ENCODE peak calls at places on chromosomes 6 and 20, in nine cellular contexts. One of them, this sample, is unnamed.
A peak's percentile ranks its signal among the peaks of the same experiment; 100 is the strongest.

GRCh38 chr6:46954819-46955520 is 33.2 kb upstream of the ADGRF5 start:
- DNase-seq in prostate gland: no peak
- DNase-seq in vagina: no peak
- DNase-seq in esophagus muscularis mucosa: no peak
- DNase-seq in stomach: no peak
- DNase-seq in GM12892: no peak
- DNase-seq in transverse colon: no peak
- DNase-seq in endothelial cell of umbilical vein: peak; percentile 65
- DNase-seq in SK-N-MC: no peak
- DNase-seq in this sample: no peak

GRCh38 chr6:43391448-43392031 is 22.1 kb upstream of the ZNF318 start:
- DNase-seq in stomach: no peak
- DNase-seq in GM12892: no peak
- DNase-seq in vagina: no peak
- DNase-seq in endothelial cell of umbilical vein: no peak
- DNase-seq in esophagus muscularis mucosa: no peak
- DNase-seq in transverse colon: no peak
- DNase-seq in SK-N-MC: no peak
- DNase-seq in prostate gland: no peak
- DNase-seq in this sample: no peak

GRCh38 chr6:104686550-104687155 is 173.1 kb downstream of the HACE1 start:
- DNase-seq in SK-N-MC: no peak
- DNase-seq in endothelial cell of umbilical vein: no peak
- DNase-seq in transverse colon: no peak
- DNase-seq in vagina: no peak
- DNase-seq in esophagus muscularis mucosa: no peak
- DNase-seq in GM12892: no peak
- DNase-seq in stomach: no peak
- DNase-seq in prostate gland: no peak
- DNase-seq in this sample: no peak

GRCh38 chr6:98037571-98037970 is 754.6 kb upstream of the MMS22L start:
- DNase-seq in stomach: no peak
- DNase-seq in SK-N-MC: no peak
- DNase-seq in GM12892: no peak
- DNase-seq in transverse colon: no peak
- DNase-seq in vagina: no peak
- DNase-seq in prostate gland: no peak
- DNase-seq in esophagus muscularis mucosa: no peak
- DNase-seq in endothelial cell of umbilical vein: no peak
- DNase-seq in this sample: no peak

GRCh38 chr20:46034039-46034438 is 5.0 kb downstream of the SLC12A5 start:
- DNase-seq in prostate gland: no peak
- DNase-seq in SK-N-MC: no peak
- DNase-seq in esophagus muscularis mucosa: no peak
- DNase-seq in stomach: no peak
- DNase-seq in vagina: no peak
- DNase-seq in transverse colon: no peak
- DNase-seq in GM12892: no peak
- DNase-seq in endothelial cell of umbilical vein: no peak
- DNase-seq in this sample: no peak

GRCh38 chr6:112802154-112802553 is 455.0 kb downstream of the RFPL4B start:
- DNase-seq in GM12892: no peak
- DNase-seq in vagina: no peak
- DNase-seq in endothelial cell of umbilical vein: peak; percentile 93
- DNase-seq in transverse colon: no peak
- DNase-seq in SK-N-MC: no peak
- DNase-seq in esophagus muscularis mucosa: no peak
- DNase-seq in prostate gland: no peak
- DNase-seq in stomach: no peak
- DNase-seq in this sample: no peak

GRCh38 chr20:34708621-34709043 is 4.5 kb downstream of the TP53INP2 start:
- DNase-seq in stomach: peak; percentile 48
- DNase-seq in vagina: no peak
- DNase-seq in GM12892: no peak
- DNase-seq in SK-N-MC: no peak
- DNase-seq in esophagus muscularis mucosa: no peak
- DNase-seq in transverse colon: peak; percentile 72
- DNase-seq in prostate gland: peak; percentile 39
- DNase-seq in endothelial cell of umbilical vein: peak; percentile 66
- DNase-seq in this sample: no peak

GRCh38 chr20:58790440-58790839 is 60.3 kb downstream of the GNAS-AS1 start:
- DNase-seq in GM12892: no peak
- DNase-seq in esophagus muscularis mucosa: no peak
- DNase-seq in stomach: no peak
- DNase-seq in vagina: no peak
- DNase-seq in SK-N-MC: no peak
- DNase-seq in prostate gland: no peak
- DNase-seq in transverse colon: no peak
- DNase-seq in endothelial cell of umbilical vein: no peak
- DNase-seq in this sample: no peak

GRCh38 chr6:61867635-61868034 is 418.4 kb downstream of the KHDRBS2 start:
- DNase-seq in SK-N-MC: no peak
- DNase-seq in prostate gland: no peak
- DNase-seq in vagina: no peak
- DNase-seq in transverse colon: no peak
- DNase-seq in stomach: no peak
- DNase-seq in endothelial cell of umbilical vein: no peak
- DNase-seq in GM12892: no peak
- DNase-seq in esophagus muscularis mucosa: no peak
- DNase-seq in this sample: no peak

GRCh38 chr6:143061597-143062385 is 1.1 kb downstream of the AIG1 start:
- DNase-seq in esophagus muscularis mucosa: no peak
- DNase-seq in transverse colon: no peak
- DNase-seq in SK-N-MC: no peak
- DNase-seq in vagina: no peak
- DNase-seq in GM12892: no peak
- DNase-seq in prostate gland: no peak
- DNase-seq in endothelial cell of umbilical vein: no peak
- DNase-seq in stomach: no peak
- DNase-seq in this sample: no peak

GRCh38 chr6:163321717-163322116 is 92.8 kb upstream of the QKI start:
- DNase-seq in stomach: no peak
- DNase-seq in transverse colon: no peak
- DNase-seq in esophagus muscularis mucosa: no peak
- DNase-seq in vagina: no peak
- DNase-seq in endothelial cell of umbilical vein: no peak
- DNase-seq in prostate gland: no peak
- DNase-seq in GM12892: no peak
- DNase-seq in SK-N-MC: no peak
- DNase-seq in this sample: no peak

GRCh38 chr6:163323274-163323673 is 91.2 kb upstream of the QKI start:
- DNase-seq in prostate gland: no peak
- DNase-seq in GM12892: no peak
- DNase-seq in transverse colon: no peak
- DNase-seq in esophagus muscularis mucosa: no peak
- DNase-seq in stomach: no peak
- DNase-seq in vagina: no peak
- DNase-seq in endothelial cell of umbilical vein: no peak
- DNase-seq in SK-N-MC: no peak
- DNase-seq in this sample: no peak

GRCh38 chr6:163324928-163325784 is 89.4 kb upstream of the QKI start:
- DNase-seq in prostate gland: peak; percentile 31
- DNase-seq in stomach: peak; percentile 52
- DNase-seq in endothelial cell of umbilical vein: peak; percentile 29
- DNase-seq in GM12892: no peak
- DNase-seq in esophagus muscularis mucosa: no peak
- DNase-seq in vagina: no peak
- DNase-seq in transverse colon: no peak
- DNase-seq in SK-N-MC: no peak
- DNase-seq in this sample: no peak

GRCh38 chr6:163323719-163324118 is 90.8 kb upstream of the QKI start:
- DNase-seq in prostate gland: no peak
- DNase-seq in vagina: no peak
- DNase-seq in transverse colon: no peak
- DNase-seq in SK-N-MC: no peak
- DNase-seq in stomach: no peak
- DNase-seq in esophagus muscularis mucosa: no peak
- DNase-seq in endothelial cell of umbilical vein: no peak
- DNase-seq in GM12892: no peak
- DNase-seq in this sample: no peak

GRCh38 chr6:163324326-163324927 is 90.1 kb upstream of the QKI start:
- DNase-seq in transverse colon: no peak
- DNase-seq in stomach: no peak
- DNase-seq in esophagus muscularis mucosa: no peak
- DNase-seq in endothelial cell of umbilical vein: no peak
- DNase-seq in SK-N-MC: no peak
- DNase-seq in GM12892: no peak
- DNase-seq in vagina: no peak
- DNase-seq in prostate gland: no peak
- DNase-seq in this sample: no peak
- TF ChIP-seq POLR2AphosphoS5 in transverse colon: no peak
- TF ChIP-seq POLR2AphosphoS5 in stomach: no peak
- TF ChIP-seq POLR2AphosphoS5 in esophagus muscularis mucosa: no peak
- TF ChIP-seq POLR2AphosphoS5 in endothelial cell of umbilical vein: no peak
- TF ChIP-seq POLR2AphosphoS5 in SK-N-MC: no peak
- TF ChIP-seq POLR2AphosphoS5 in GM12892: no peak
- TF ChIP-seq POLR2AphosphoS5 in vagina: no peak
- TF ChIP-seq POLR2AphosphoS5 in prostate gland: no peak
- TF ChIP-seq POLR2AphosphoS5 in this sample: no peak

GRCh38 chr6:296151-297122 is 4.2 kb downstream of the DUSP22 start:
- DNase-seq in prostate gland: no peak
- DNase-seq in vagina: no peak
- DNase-seq in SK-N-MC: no peak
- DNase-seq in transverse colon: peak; percentile 55
- DNase-seq in esophagus muscularis mucosa: peak; percentile 92
- DNase-seq in stomach: no peak
- DNase-seq in GM12892: no peak
- DNase-seq in endothelial cell of umbilical vein: peak; percentile 63
- DNase-seq in this sample: peak; percentile 72

GRCh38 chr6:297571-298232 is 5.4 kb downstream of the DUSP22 start:
- DNase-seq in prostate gland: no peak
- DNase-seq in vagina: no peak
- DNase-seq in esophagus muscularis mucosa: no peak
- DNase-seq in transverse colon: no peak
- DNase-seq in stomach: no peak
- DNase-seq in SK-N-MC: no peak
- DNase-seq in endothelial cell of umbilical vein: no peak
- DNase-seq in GM12892: no peak
- DNase-seq in this sample: peak; percentile 49

GRCh38 chr6:293185-294174 is 1.2 kb downstream of the DUSP22 start:
- DNase-seq in transverse colon: peak; percentile 59
- DNase-seq in SK-N-MC: no peak
- DNase-seq in GM12892: no peak
- DNase-seq in esophagus muscularis mucosa: peak; percentile 93
- DNase-seq in stomach: no peak
- DNase-seq in endothelial cell of umbilical vein: no peak
- DNase-seq in prostate gland: no peak
- DNase-seq in vagina: no peak
- DNase-seq in this sample: peak; percentile 89

GRCh38 chr6:292506-293184 is 358 bp downstream of the DUSP22 start:
- DNase-seq in prostate gland: peak; percentile 61
- DNase-seq in esophagus muscularis mucosa: peak; percentile 96
- DNase-seq in GM12892: peak; percentile 67
- DNase-seq in transverse colon: peak; percentile 89
- DNase-seq in endothelial cell of umbilical vein: peak; percentile 63
- DNase-seq in SK-N-MC: no peak
- DNase-seq in vagina: no peak
- DNase-seq in stomach: peak; percentile 79
- DNase-seq in this sample: peak; percentile 90

GRCh38 chr6:294656-295565 is 2.6 kb downstream of the DUSP22 start:
- DNase-seq in vagina: no peak
- DNase-seq in stomach: no peak
- DNase-seq in esophagus muscularis mucosa: peak; percentile 70
- DNase-seq in endothelial cell of umbilical vein: no peak
- DNase-seq in prostate gland: no peak
- DNase-seq in SK-N-MC: no peak
- DNase-seq in GM12892: no peak
- DNase-seq in transverse colon: no peak
- DNase-seq in this sample: peak; percentile 49
- TF ChIP-seq POLR2AphosphoS5 in vagina: no peak
- TF ChIP-seq POLR2AphosphoS5 in stomach: no peak
- TF ChIP-seq POLR2AphosphoS5 in esophagus muscularis mucosa: no peak
- TF ChIP-seq POLR2AphosphoS5 in endothelial cell of umbilical vein: no peak
- TF ChIP-seq POLR2AphosphoS5 in prostate gland: no peak
- TF ChIP-seq POLR2AphosphoS5 in SK-N-MC: no peak
- TF ChIP-seq POLR2AphosphoS5 in GM12892: peak; percentile 59
- TF ChIP-seq POLR2AphosphoS5 in transverse colon: no peak
- TF ChIP-seq POLR2AphosphoS5 in this sample: no peak

GRCh38 chr20:22579711-22580697 is 4.4 kb downstream of the FOXA2 start:
- DNase-seq in SK-N-MC: no peak
- DNase-seq in esophagus muscularis mucosa: no peak
- DNase-seq in transverse colon: no peak
- DNase-seq in vagina: no peak
- DNase-seq in stomach: peak; percentile 53
- DNase-seq in prostate gland: no peak
- DNase-seq in endothelial cell of umbilical vein: no peak
- DNase-seq in GM12892: no peak
- DNase-seq in this sample: no peak
- TF ChIP-seq POLR2AphosphoS5 in SK-N-MC: no peak
- TF ChIP-seq POLR2AphosphoS5 in esophagus muscularis mucosa: no peak
- TF ChIP-seq POLR2AphosphoS5 in transverse colon: no peak
- TF ChIP-seq POLR2AphosphoS5 in vagina: no peak
- TF ChIP-seq POLR2AphosphoS5 in stomach: peak; percentile 27
- TF ChIP-seq POLR2AphosphoS5 in prostate gland: no peak
- TF ChIP-seq POLR2AphosphoS5 in endothelial cell of umbilical vein: no peak
- TF ChIP-seq POLR2AphosphoS5 in GM12892: no peak
- TF ChIP-seq POLR2AphosphoS5 in this sample: no peak

GRCh38 chr6:126054258-126054702 is 67.9 kb downstream of the TRMT11 start:
- DNase-seq in transverse colon: no peak
- DNase-seq in esophagus muscularis mucosa: no peak
- DNase-seq in GM12892: no peak
- DNase-seq in stomach: no peak
- DNase-seq in endothelial cell of umbilical vein: no peak
- DNase-seq in vagina: no peak
- DNase-seq in prostate gland: no peak
- DNase-seq in SK-N-MC: no peak
- DNase-seq in this sample: no peak
- TF ChIP-seq POLR2AphosphoS5 in transverse colon: no peak
- TF ChIP-seq POLR2AphosphoS5 in esophagus muscularis mucosa: no peak
- TF ChIP-seq POLR2AphosphoS5 in GM12892: no peak
- TF ChIP-seq POLR2AphosphoS5 in stomach: no peak
- TF ChIP-seq POLR2AphosphoS5 in endothelial cell of umbilical vein: no peak
- TF ChIP-seq POLR2AphosphoS5 in vagina: no peak
- TF ChIP-seq POLR2AphosphoS5 in prostate gland: peak; percentile 61
- TF ChIP-seq POLR2AphosphoS5 in SK-N-MC: no peak
- TF ChIP-seq POLR2AphosphoS5 in this sample: no peak

GRCh38 chr6:157317129-157317814 is 6.0 kb downstream of the TMEM242 start:
- DNase-seq in esophagus muscularis mucosa: peak; percentile 95
- DNase-seq in transverse colon: peak; percentile 72
- DNase-seq in endothelial cell of umbilical vein: peak; percentile 98
- DNase-seq in vagina: no peak
- DNase-seq in SK-N-MC: no peak
- DNase-seq in prostate gland: peak; percentile 37
- DNase-seq in stomach: peak; percentile 78
- DNase-seq in GM12892: no peak
- DNase-seq in this sample: peak; percentile 88
- TF ChIP-seq POLR2AphosphoS5 in esophagus muscularis mucosa: peak; percentile 70
- TF ChIP-seq POLR2AphosphoS5 in transverse colon: peak; percentile 21
- TF ChIP-seq POLR2AphosphoS5 in endothelial cell of umbilical vein: no peak
- TF ChIP-seq POLR2AphosphoS5 in vagina: no peak
- TF ChIP-seq POLR2AphosphoS5 in SK-N-MC: no peak
- TF ChIP-seq POLR2AphosphoS5 in prostate gland: peak; percentile 39
- TF ChIP-seq POLR2AphosphoS5 in stomach: peak; percentile 47
- TF ChIP-seq POLR2AphosphoS5 in GM12892: no peak
- TF ChIP-seq POLR2AphosphoS5 in this sample: no peak

GRCh38 chr6:114125597-114125996 is 154.6 kb upstream of the HDAC2 start:
- DNase-seq in prostate gland: no peak
- DNase-seq in GM12892: no peak
- DNase-seq in endothelial cell of umbilical vein: no peak
- DNase-seq in stomach: no peak
- DNase-seq in SK-N-MC: no peak
- DNase-seq in esophagus muscularis mucosa: no peak
- DNase-seq in transverse colon: no peak
- DNase-seq in vagina: no peak
- DNase-seq in this sample: no peak
- TF ChIP-seq POLR2AphosphoS5 in prostate gland: no peak
- TF ChIP-seq POLR2AphosphoS5 in GM12892: no peak
- TF ChIP-seq POLR2AphosphoS5 in endothelial cell of umbilical vein: no peak
- TF ChIP-seq POLR2AphosphoS5 in stomach: no peak
- TF ChIP-seq POLR2AphosphoS5 in SK-N-MC: no peak
- TF ChIP-seq POLR2AphosphoS5 in esophagus muscularis mucosa: no peak
- TF ChIP-seq POLR2AphosphoS5 in transverse colon: no peak
- TF ChIP-seq POLR2AphosphoS5 in vagina: no peak
- TF ChIP-seq POLR2AphosphoS5 in this sample: no peak

GRCh38 chr6:154226461-154226860 is 130.1 kb downstream of the IPCEF1 start:
- DNase-seq in SK-N-MC: no peak
- DNase-seq in GM12892: no peak
- DNase-seq in vagina: no peak
- DNase-seq in stomach: no peak
- DNase-seq in transverse colon: no peak
- DNase-seq in endothelial cell of umbilical vein: no peak
- DNase-seq in esophagus muscularis mucosa: no peak
- DNase-seq in prostate gland: no peak
- DNase-seq in this sample: no peak
- TF ChIP-seq POLR2AphosphoS5 in SK-N-MC: no peak
- TF ChIP-seq POLR2AphosphoS5 in GM12892: no peak
- TF ChIP-seq POLR2AphosphoS5 in vagina: no peak
- TF ChIP-seq POLR2AphosphoS5 in stomach: no peak
- TF ChIP-seq POLR2AphosphoS5 in transverse colon: no peak
- TF ChIP-seq POLR2AphosphoS5 in endothelial cell of umbilical vein: no peak
- TF ChIP-seq POLR2AphosphoS5 in esophagus muscularis mucosa: no peak
- TF ChIP-seq POLR2AphosphoS5 in prostate gland: no peak
- TF ChIP-seq POLR2AphosphoS5 in this sample: no peak

This sample was measured in suprapubic skin.